ENCODE peak calls at places on chromosomes 13 and 19, in five cellular contexts. E is upper lobe of left lung, X is tibial nerve, J is adrenal gland, U is uterus. Y is an unnamed sample. For H3K4me1, the result is how much of the 10 kb centered on the place peaks cover.

GRCh38 chr19:29492761-29493160 is 33.0 kb upstream of the VSTM2B start:
- DNase-seq in E (no peak), X (no peak), J (peak), U (no peak), Y (peak)

GRCh38 chr19:10625003-10625761 is at the start of gene SLC44A2:
- DNase-seq in E (peak), X (peak), J (peak), U (peak), Y (no peak)

GRCh38 chr13:94305463-94305862 is 174.0 kb downstream of the DCT start:
- DNase-seq in E (no peak), X (peak), J (no peak), U (no peak), Y (no peak)

GRCh38 chr19:37251308-37252229 is 33.6 kb downstream of the ZNF383 start:
- DNase-seq in E (peak), X (peak), J (peak), U (peak), Y (no peak)

GRCh38 chr13:113933901-113934300 is 40.0 kb downstream of the C13orf46 start:
- DNase-seq in E (no peak), X (no peak), J (no peak), U (peak), Y (no peak)

GRCh38 chr13:48251616-48252081 is 18.6 kb downstream of the ITM2B start:
- DNase-seq in E (no peak), X (no peak), J (no peak), U (peak), Y (no peak)

GRCh38 chr19:18776736-18777135 is 14.4 kb downstream of the COMP start:
- DNase-seq in E (no peak), X (no peak), J (no peak), U (no peak), Y (no peak)

GRCh38 chr19:40714519-40715299 is 2.0 kb downstream of the COQ8B start:
- DNase-seq in E (peak), X (peak), J (peak), U (peak), Y (peak)

GRCh38 chr13:77697208-77698103 is at the start of gene SLAIN1:
- DNase-seq in E (peak), X (peak), J (peak), U (peak), Y (no peak)

GRCh38 chr13:54637377-54637776 is 1608.8 kb downstream of the OLFM4 start:
- DNase-seq in E (no peak), X (no peak), J (no peak), U (no peak), Y (no peak)

GRCh38 chr19:13116282-13117175 is at the start of gene TRMT1:
- DNase-seq in E (peak), X (peak), J (peak), U (peak), Y (no peak)
- TF ChIP-seq POLR2A in E (no peak), X (no peak), J (peak), U (no peak), Y (no peak)

GRCh38 chr13:32791545-32792172 is 205.4 kb downstream of the PDS5B start:
- DNase-seq in E (no peak), X (no peak), J (no peak), U (no peak), Y (no peak)

DNA sequence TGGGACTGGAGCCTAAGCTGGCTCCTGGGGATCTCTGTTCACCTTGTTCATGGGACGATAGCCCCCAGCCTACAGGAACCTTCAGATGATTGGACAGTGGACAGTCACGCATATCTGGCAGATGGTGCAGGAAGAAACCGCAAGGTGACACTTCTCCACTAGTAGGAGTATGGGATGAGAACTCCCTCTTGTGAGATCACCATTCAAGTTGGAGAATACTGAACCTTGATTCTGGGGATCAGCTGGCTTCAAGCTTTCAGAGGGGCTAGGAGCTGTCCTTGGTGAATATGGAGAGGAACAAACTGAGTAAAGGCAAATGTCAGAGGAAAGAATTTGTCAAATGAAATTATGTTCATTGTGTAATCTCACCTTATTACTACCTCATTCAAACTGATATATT is 204.5 kb downstream of the PDS5B start:
- DNase-seq in E (no peak), X (no peak), J (no peak), U (no peak), Y (no peak)
- TF ChIP-seq CTCF in E (no peak), X (no peak), J (no peak), U (no peak), Y (no peak)

DNA sequence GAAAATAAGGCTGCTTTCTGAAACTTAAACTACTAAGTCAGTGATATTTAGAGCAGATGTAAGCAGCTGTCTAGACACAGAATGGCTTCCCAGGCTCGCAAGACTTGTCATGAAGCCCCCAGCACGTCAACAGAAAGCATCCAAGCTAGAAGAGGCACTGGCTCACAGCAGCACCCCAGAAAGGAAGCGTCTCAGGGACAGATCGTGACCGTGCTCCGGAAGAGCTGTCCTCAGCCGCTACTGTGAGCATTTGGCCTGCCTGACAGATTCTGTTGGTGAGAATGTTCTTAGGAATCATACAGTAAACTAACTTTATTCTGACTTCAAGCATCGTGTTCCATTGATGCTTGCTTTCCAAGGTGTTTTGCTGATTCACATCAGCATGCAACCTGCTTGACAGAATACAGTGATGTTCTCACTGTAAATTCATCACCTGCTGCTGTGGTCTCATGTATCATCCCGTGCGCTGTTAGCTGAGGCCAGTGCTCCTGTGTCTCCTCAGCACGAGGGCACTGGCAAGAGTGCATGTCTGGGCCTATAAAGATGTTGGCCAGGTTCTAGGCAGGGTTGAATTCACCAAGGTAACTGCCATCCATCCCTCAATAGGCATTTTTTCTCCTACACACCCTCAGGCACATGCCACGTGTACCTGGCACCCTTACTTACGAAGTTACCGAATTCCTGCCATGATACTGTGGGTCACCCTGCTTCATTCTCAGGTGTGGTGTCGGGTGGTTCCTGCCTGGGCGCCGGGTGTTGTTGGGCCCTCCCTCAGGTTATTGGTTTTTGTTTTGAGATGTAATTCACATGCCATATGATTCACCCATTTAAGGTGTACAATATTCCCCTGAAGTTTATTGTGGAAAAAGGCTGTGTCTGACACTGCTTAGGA is 15.9 kb downstream of the SPINT2 start:
- DNase-seq in E (no peak), X (no peak), J (no peak), U (no peak), Y (no peak)
- H3K4me1 ChIP-seq in E (under half), X (under half), J (under half), U (under half), Y (under half)

GRCh38 chr13:59270327-59270726 is 893.4 kb downstream of the DIAPH3 start:
- DNase-seq in E (no peak), X (no peak), J (no peak), U (no peak), Y (no peak)
- TF ChIP-seq POLR2A in E (no peak), X (no peak), J (no peak), U (no peak), Y (no peak)

GRCh38 chr19:51076602-51077213 is 6.0 kb downstream of the KLK14 start:
- DNase-seq in E (no peak), X (no peak), J (no peak), U (no peak), Y (no peak)

GRCh38 chr19:51075998-51076397 is 6.7 kb downstream of the KLK14 start:
- DNase-seq in E (no peak), X (no peak), J (no peak), U (no peak), Y (no peak)

GRCh38 chr19:51079486-51080110 is 3.1 kb downstream of the KLK14 start:
- DNase-seq in E (no peak), X (no peak), J (no peak), U (no peak), Y (no peak)

GRCh38 chr19:51078104-51078503 is 4.6 kb downstream of the KLK14 start:
- DNase-seq in E (no peak), X (no peak), J (no peak), U (no peak), Y (no peak)

GRCh38 chr19:51078731-51079130 is 4.0 kb downstream of the KLK14 start:
- DNase-seq in E (no peak), X (no peak), J (no peak), U (no peak), Y (no peak)
- TF ChIP-seq CTCF in E (no peak), X (no peak), J (no peak), U (no peak), Y (no peak)

DNA sequence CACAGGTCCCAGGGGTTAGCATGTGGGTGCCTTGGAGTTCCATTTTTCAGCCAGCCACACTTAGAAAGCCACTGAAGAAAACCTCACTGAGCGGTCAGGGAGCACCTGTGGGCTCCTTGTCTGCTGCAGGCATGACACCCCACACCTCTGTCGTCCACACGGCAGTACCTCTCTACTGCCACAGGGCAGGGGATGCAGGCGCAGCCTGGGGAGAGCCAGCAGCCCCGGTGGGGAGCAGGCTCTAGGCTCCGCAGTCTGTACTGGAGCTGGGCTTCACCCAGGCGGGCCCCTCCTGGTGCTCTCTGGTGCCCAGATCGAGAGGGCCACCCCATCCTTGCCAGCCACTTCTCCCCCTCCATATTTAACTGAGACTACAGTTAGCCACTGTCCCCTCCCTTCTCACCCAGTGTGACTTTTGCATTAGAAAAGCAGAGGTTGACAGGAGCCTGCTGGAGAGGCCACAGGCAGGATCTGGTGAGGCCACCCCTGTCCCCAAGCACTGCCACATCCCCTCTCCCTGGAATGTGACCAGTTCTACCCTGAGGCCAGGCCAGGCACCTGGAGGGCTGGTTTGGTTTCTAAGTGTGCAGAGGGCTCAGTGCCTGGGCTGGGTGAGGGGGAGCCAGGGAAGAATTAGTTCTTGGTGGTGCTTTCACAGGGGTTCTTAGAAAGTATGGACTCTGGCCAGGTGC is 104.4 kb downstream of the KDM4B start:
- DNase-seq in E (no peak), X (no peak), J (no peak), U (no peak), Y (no peak)
- H3K4me1 ChIP-seq in E (under half), X (under half), J (under half), U (under half), Y (under half)

GRCh38 chr13:106322628-106323027 is 212.8 kb downstream of the EFNB2 start:
- DNase-seq in E (no peak), X (no peak), J (no peak), U (no peak), Y (no peak)

GRCh38 chr13:106314417-106314816 is 221.0 kb downstream of the EFNB2 start:
- DNase-seq in E (no peak), X (no peak), J (no peak), U (no peak), Y (no peak)

GRCh38 chr13:106318941-106319411 is 216.5 kb downstream of the EFNB2 start:
- DNase-seq in E (peak), X (no peak), J (no peak), U (peak), Y (no peak)
- TF ChIP-seq POLR2A in E (no peak), X (no peak), J (no peak), U (no peak), Y (no peak)

Y was measured in vagina.